ENCODE peak calls at places on chromosomes 12 and 14, in four cellular contexts. J, X, V and W are unnamed samples.
A peak's percentile ranks its signal among the peaks of the same experiment; 100 is the strongest.

GRCh38 chr12:27564612-27565213 is 40.7 kb downstream of the PPFIBP1 start:
- DNase-seq in J (no peak), X (peak; percentile 39), V (no peak), W (no peak)

GRCh38 chr14:102592969-102593840 is 756 bp downstream of the RCOR1 start:
- DNase-seq in J (peak; percentile 72), X (peak; percentile 32), V (no peak), W (no peak)

GRCh38 chr14:77584809-77585208 is 31.6 kb downstream of the SPTLC2 start:
- DNase-seq in J (no peak), X (no peak), V (no peak), W (no peak)

GRCh38 chr14:73796881-73797539 is 54.6 kb upstream of the PTGR2 start:
- DNase-seq in J (no peak), X (peak; percentile 61), V (no peak), W (no peak)

GRCh38 chr12:113673524-113674238 is 202.0 kb upstream of the LHX5 start:
- DNase-seq in J (no peak), X (no peak), V (no peak), W (no peak)

GRCh38 chr12:14771651-14772137 is 31.6 kb downstream of the WBP11 start:
- DNase-seq in J (no peak), X (no peak), V (no peak), W (no peak)

GRCh38 chr12:113633678-113634332 is 162.1 kb upstream of the LHX5 start:
- DNase-seq in J (no peak), X (no peak), V (no peak), W (no peak)

GRCh38 chr12:52920937-52921336 is 16.1 kb upstream of the KRT8 start:
- DNase-seq in J (no peak), X (no peak), V (no peak), W (no peak)

GRCh38 chr12:42450248-42450647 is 124.3 kb downstream of the PPHLN1 start:
- DNase-seq in J (no peak), X (peak; percentile 38), V (no peak), W (no peak)

GRCh38 chr12:119179335-119180021 is 747 bp downstream of the HSPB8 start:
- DNase-seq in J (no peak), X (peak; percentile 70), V (no peak), W (peak; percentile 57)

GRCh38 chr12:52175411-52176350 is 16.1 kb downstream of the KRT80 start:
- DNase-seq in J (no peak), X (peak; percentile 65), V (no peak), W (no peak)

GRCh38 chr14:92800012-92800411 is 5.9 kb downstream of the GOLGA5 start:
- DNase-seq in J (no peak), X (no peak), V (no peak), W (no peak)

GRCh38 chr12:19431407-19432308 is 7.6 kb upstream of the AEBP2 start:
- DNase-seq in J (no peak), X (peak; percentile 69), V (no peak), W (peak; percentile 68)

GRCh38 chr12:51406299-51406698 is 15.1 kb upstream of the GALNT6 start:
- DNase-seq in J (no peak), X (no peak), V (no peak), W (no peak)

GRCh38 chr14:32576088-32576795 is 247.1 kb downstream of the AKAP6 start:
- DNase-seq in J (no peak), X (peak; percentile 79), V (no peak), W (peak; percentile 23)

GRCh38 chr12:131058700-131059099 is 105.0 kb downstream of the ADGRD1 start:
- DNase-seq in J (no peak), X (no peak), V (no peak), W (no peak)

GRCh38 chr12:26566670-26567069 is 266.3 kb downstream of the ITPR2 start:
- DNase-seq in J (no peak), X (no peak), V (no peak), W (no peak)

GRCh38 chr12:121288158-121288848 is 8.2 kb downstream of the CAMKK2 start:
- DNase-seq in J (peak; percentile 58), X (no peak), V (no peak), W (no peak)

GRCh38 chr12:72989458-72989947 is 717.3 kb downstream of the TRHDE start:
- DNase-seq in J (no peak), X (no peak), V (no peak), W (no peak)

GRCh38 chr14:52349731-52350130 is 35.6 kb downstream of the PTGER2 start:
- DNase-seq in J (no peak), X (peak; percentile 47), V (no peak), W (no peak)

GRCh38 chr12:12716151-12716844 is 870 bp upstream of the CDKN1B start:
- DNase-seq in J (no peak), X (peak; percentile 50), V (no peak), W (no peak)

DNA sequence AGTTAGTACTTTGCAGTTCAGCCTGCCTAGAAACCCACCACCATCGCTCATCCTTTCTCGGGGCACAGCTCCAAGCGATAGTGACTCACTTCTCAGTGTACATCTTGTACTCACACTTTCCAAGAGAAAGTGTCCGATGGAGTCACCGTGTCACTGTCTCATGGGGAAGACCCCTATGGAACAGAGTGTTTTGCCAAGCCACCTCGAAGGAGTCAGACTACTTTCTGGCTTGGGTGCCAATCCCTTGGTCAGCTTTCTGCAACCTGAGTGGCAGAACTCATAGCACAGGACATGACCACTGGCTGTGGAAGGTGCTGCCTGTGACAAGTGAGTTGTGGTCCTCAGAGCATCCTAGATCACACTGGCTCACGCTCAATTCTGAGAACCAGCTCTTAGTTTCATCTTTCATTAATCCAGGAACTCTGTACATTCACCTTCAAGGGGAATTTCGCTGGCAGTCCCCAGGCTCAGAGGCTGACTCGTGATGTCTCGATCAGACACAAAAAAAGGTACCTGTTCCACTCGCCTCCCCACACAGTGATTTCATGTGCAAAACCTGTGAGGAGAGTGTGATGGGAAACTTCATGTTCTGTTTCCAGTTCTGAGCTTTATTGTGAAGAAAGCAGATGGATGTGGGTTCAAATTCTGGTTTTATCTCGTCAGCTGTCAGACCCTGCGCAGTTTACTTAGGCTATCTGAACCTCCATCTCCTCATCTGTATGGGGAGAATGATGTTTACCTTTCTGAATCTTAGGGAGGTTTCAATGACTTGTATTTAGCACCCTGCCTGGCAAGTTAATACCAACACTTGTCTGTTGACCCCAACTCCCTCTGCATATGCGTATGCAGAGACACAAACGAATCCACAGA is 127.3 kb upstream of the CCND2 start:
- DNase-seq in J (no peak), X (no peak), V (no peak), W (no peak)
- H3K4me3 ChIP-seq in J (no peak overlapping the region), X (no peak overlapping the region), V (no peak overlapping the region), W (no peak overlapping the region)

DNA sequence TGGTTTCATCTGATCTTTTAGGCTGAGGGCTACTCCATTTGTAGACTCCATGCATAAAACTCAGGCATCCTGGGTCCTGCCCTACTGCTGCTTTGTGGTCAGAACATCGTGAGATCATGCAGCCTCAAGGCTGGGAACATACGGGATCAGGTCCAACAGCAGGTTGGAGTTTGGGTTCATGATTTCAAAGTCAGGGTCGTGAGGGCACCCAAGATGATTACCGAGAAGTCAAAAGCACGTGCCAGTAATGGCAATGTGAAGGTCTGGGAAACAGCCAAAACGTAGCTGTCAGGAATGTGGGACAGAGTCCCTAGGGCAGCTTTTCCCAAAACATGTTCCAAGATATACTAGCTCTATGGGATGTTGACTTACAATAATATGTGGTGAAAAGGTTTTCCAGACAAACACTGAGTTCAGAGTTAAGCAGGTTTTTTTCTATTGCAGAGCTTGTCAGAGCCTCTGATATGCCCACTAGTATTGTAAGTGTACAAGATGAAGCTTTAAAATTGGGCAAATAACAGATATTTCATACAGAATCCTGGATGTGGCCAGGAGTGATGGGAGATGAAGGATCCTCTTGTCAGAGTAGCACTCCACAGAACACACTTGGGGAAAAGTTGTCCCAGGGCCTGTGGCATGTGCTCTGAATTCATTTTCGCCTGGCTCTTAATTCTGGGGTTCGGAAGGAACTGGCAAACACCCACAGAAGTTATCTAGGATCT is 130.2 kb upstream of the DNM1L start:
- DNase-seq in J (no peak), X (peak; percentile 60), V (no peak), W (no peak)
- TF ChIP-seq CTCF in J (no peak), X (no peak), V (no peak), W (no peak)

GRCh38 chr14:86143248-86143647 is 613.3 kb downstream of the FLRT2 start:
- DNase-seq in J (no peak), X (no peak), V (no peak), W (no peak)
- H3K4me3 ChIP-seq in J (no peak overlapping the region), X (no peak overlapping the region), V (no peak overlapping the region), W (no peak overlapping the region)

GRCh38 chr12:129771238-129771637 is 132.6 kb downstream of the TMEM132D start:
- DNase-seq in J (no peak), X (no peak), V (no peak), W (no peak)
- TF ChIP-seq CTCF in J (no peak), X (no peak), V (no peak), W (no peak)

GRCh38 chr12:64782181-64782580 is 23.0 kb upstream of the GNS start:
- DNase-seq in J (no peak), X (no peak), V (no peak), W (no peak)

GRCh38 chr12:64781374-64782029 is 22.3 kb upstream of the GNS start:
- DNase-seq in J (peak; percentile 50), X (no peak), V (no peak), W (no peak)

GRCh38 chr12:64780531-64781373 is 21.5 kb upstream of the GNS start:
- DNase-seq in J (peak; percentile 84), X (no peak), V (no peak), W (no peak)

GRCh38 chr12:64780220-64780530 is 21.0 kb upstream of the GNS start:
- DNase-seq in J (no peak), X (no peak), V (no peak), W (no peak)

DNA sequence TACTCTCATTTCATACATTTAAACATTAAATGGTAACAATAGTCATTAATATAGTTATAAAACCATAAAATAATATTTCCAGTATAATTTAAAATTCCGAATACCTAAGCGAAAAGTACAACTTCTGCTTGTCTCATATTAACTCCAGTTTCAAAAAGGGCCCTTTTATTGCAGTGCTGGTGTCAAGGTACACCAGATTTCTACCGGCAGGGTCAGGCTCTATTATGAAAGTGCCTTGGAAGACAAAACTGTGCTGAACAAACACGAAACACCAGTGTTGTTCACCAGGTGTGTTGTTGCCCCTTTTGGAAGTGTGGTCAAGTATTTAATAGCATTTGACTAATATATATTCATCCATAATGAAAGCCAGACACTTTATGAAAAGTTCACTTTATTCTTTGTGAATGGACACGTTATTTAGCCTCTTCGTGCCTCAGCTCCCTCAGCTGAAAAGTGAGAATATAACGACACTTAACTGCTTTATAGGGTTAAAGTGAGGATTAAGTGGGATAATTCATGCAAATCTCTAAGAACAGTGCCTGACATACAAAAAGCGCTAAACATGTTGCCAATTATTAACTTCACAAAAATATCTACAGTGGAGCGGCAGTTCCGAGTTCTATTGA is 20.3 kb upstream of the GNS start:
- DNase-seq in J (no peak), X (no peak), V (no peak), W (no peak)
- H3K4me3 ChIP-seq in J (peak overlapping the region; percentile 69), X (no peak overlapping the region), V (no peak overlapping the region), W (no peak overlapping the region)